ENCODE peak calls at places on chromosome 20, in ten cellular contexts. One of them, this sample, is unnamed.

GRCh38 chr20:51828762-51829161 is 26.4 kb upstream of the SALL4 start:
- DNase-seq in ovary: no peak
- DNase-seq in KBM-7: peak
- DNase-seq in astrocyte of the spinal cord: no peak
- DNase-seq in T1000: no peak
- DNase-seq in NCI-H1417: no peak
- DNase-seq in activated T-cell treated with anti-CD3 and anti-CD28 coated beads, Interleukin-2, amount 50 U/mL, for 1 hour: no peak
- DNase-seq in mucosa of gallbladder: no peak
- DNase-seq in LHCN-M2: no peak
- DNase-seq in right atrium auricular region: no peak
- DNase-seq in this sample: no peak

GRCh38 chr20:47758517-47759450 is 26.5 kb downstream of the SULF2 start:
- DNase-seq in ovary: peak
- DNase-seq in KBM-7: no peak
- DNase-seq in astrocyte of the spinal cord: no peak
- DNase-seq in T1000: no peak
- DNase-seq in NCI-H1417: no peak
- DNase-seq in activated T-cell treated with anti-CD3 and anti-CD28 coated beads, Interleukin-2, amount 50 U/mL, for 1 hour: no peak
- DNase-seq in mucosa of gallbladder: no peak
- DNase-seq in LHCN-M2: no peak
- DNase-seq in right atrium auricular region: no peak
- DNase-seq in this sample: no peak

GRCh38 chr20:21504323-21504722 is 9.5 kb downstream of the NKX2-2 start:
- DNase-seq in ovary: no peak
- DNase-seq in KBM-7: no peak
- DNase-seq in astrocyte of the spinal cord: no peak
- DNase-seq in T1000: no peak
- DNase-seq in NCI-H1417: no peak
- DNase-seq in activated T-cell treated with anti-CD3 and anti-CD28 coated beads, Interleukin-2, amount 50 U/mL, for 1 hour: no peak
- DNase-seq in mucosa of gallbladder: no peak
- DNase-seq in LHCN-M2: no peak
- DNase-seq in right atrium auricular region: peak
- DNase-seq in this sample: no peak

GRCh38 chr20:986733-987355 is 15.3 kb downstream of the RSPO4 start:
- DNase-seq in ovary: no peak
- DNase-seq in KBM-7: no peak
- DNase-seq in astrocyte of the spinal cord: no peak
- DNase-seq in T1000: no peak
- DNase-seq in NCI-H1417: no peak
- DNase-seq in activated T-cell treated with anti-CD3 and anti-CD28 coated beads, Interleukin-2, amount 50 U/mL, for 1 hour: no peak
- DNase-seq in mucosa of gallbladder: no peak
- DNase-seq in LHCN-M2: no peak
- DNase-seq in right atrium auricular region: no peak
- DNase-seq in this sample: no peak

GRCh38 chr20:5590899-5591298 is 159.3 kb upstream of the SHLD1 start:
- DNase-seq in ovary: no peak
- DNase-seq in KBM-7: no peak
- DNase-seq in astrocyte of the spinal cord: no peak
- DNase-seq in T1000: no peak
- DNase-seq in NCI-H1417: no peak
- DNase-seq in activated T-cell treated with anti-CD3 and anti-CD28 coated beads, Interleukin-2, amount 50 U/mL, for 1 hour: no peak
- DNase-seq in mucosa of gallbladder: no peak
- DNase-seq in LHCN-M2: no peak
- DNase-seq in right atrium auricular region: no peak
- DNase-seq in this sample: no peak

GRCh38 chr20:44040202-44040915 is 125.7 kb downstream of the TOX2 start:
- DNase-seq in ovary: no peak
- DNase-seq in KBM-7: no peak
- DNase-seq in astrocyte of the spinal cord: no peak
- DNase-seq in T1000: no peak
- DNase-seq in NCI-H1417: no peak
- DNase-seq in activated T-cell treated with anti-CD3 and anti-CD28 coated beads, Interleukin-2, amount 50 U/mL, for 1 hour: no peak
- DNase-seq in mucosa of gallbladder: no peak
- DNase-seq in LHCN-M2: no peak
- DNase-seq in right atrium auricular region: peak
- DNase-seq in this sample: peak

GRCh38 chr20:16520154-16520553 is 53.1 kb downstream of the KIF16B start:
- DNase-seq in ovary: no peak
- DNase-seq in KBM-7: no peak
- DNase-seq in astrocyte of the spinal cord: no peak
- DNase-seq in T1000: no peak
- DNase-seq in NCI-H1417: peak
- DNase-seq in activated T-cell treated with anti-CD3 and anti-CD28 coated beads, Interleukin-2, amount 50 U/mL, for 1 hour: no peak
- DNase-seq in mucosa of gallbladder: no peak
- DNase-seq in LHCN-M2: no peak
- DNase-seq in right atrium auricular region: no peak
- DNase-seq in this sample: no peak

GRCh38 chr20:3812259-3812681 is 8.1 kb upstream of the AP5S1 start:
- DNase-seq in ovary: no peak
- DNase-seq in KBM-7: no peak
- DNase-seq in astrocyte of the spinal cord: no peak
- DNase-seq in T1000: no peak
- DNase-seq in NCI-H1417: no peak
- DNase-seq in activated T-cell treated with anti-CD3 and anti-CD28 coated beads, Interleukin-2, amount 50 U/mL, for 1 hour: no peak
- DNase-seq in mucosa of gallbladder: no peak
- DNase-seq in LHCN-M2: no peak
- DNase-seq in right atrium auricular region: no peak
- DNase-seq in this sample: no peak

GRCh38 chr20:62272200-62272599 is 30.6 kb upstream of the ADRM1 start:
- DNase-seq in ovary: no peak
- DNase-seq in KBM-7: no peak
- DNase-seq in astrocyte of the spinal cord: no peak
- DNase-seq in T1000: no peak
- DNase-seq in NCI-H1417: no peak
- DNase-seq in activated T-cell treated with anti-CD3 and anti-CD28 coated beads, Interleukin-2, amount 50 U/mL, for 1 hour: no peak
- DNase-seq in mucosa of gallbladder: no peak
- DNase-seq in LHCN-M2: no peak
- DNase-seq in right atrium auricular region: no peak
- DNase-seq in this sample: no peak

GRCh38 chr20:25023316-25023715 is 30.8 kb upstream of the APMAP start:
- DNase-seq in ovary: peak
- DNase-seq in KBM-7: no peak
- DNase-seq in astrocyte of the spinal cord: no peak
- DNase-seq in T1000: no peak
- DNase-seq in NCI-H1417: no peak
- DNase-seq in activated T-cell treated with anti-CD3 and anti-CD28 coated beads, Interleukin-2, amount 50 U/mL, for 1 hour: no peak
- DNase-seq in mucosa of gallbladder: no peak
- DNase-seq in LHCN-M2: no peak
- DNase-seq in right atrium auricular region: no peak
- DNase-seq in this sample: no peak

GRCh38 chr20:34045930-34046329 is 52.2 kb downstream of the RALY start:
- DNase-seq in ovary: no peak
- DNase-seq in KBM-7: no peak
- DNase-seq in astrocyte of the spinal cord: no peak
- DNase-seq in T1000: no peak
- DNase-seq in NCI-H1417: no peak
- DNase-seq in activated T-cell treated with anti-CD3 and anti-CD28 coated beads, Interleukin-2, amount 50 U/mL, for 1 hour: no peak
- DNase-seq in mucosa of gallbladder: no peak
- DNase-seq in LHCN-M2: no peak
- DNase-seq in right atrium auricular region: no peak
- DNase-seq in this sample: no peak

GRCh38 chr20:63641146-63641791 is 12.0 kb downstream of the STMN3 start:
- DNase-seq in ovary: no peak
- DNase-seq in KBM-7: no peak
- DNase-seq in astrocyte of the spinal cord: peak
- DNase-seq in T1000: no peak
- DNase-seq in NCI-H1417: peak
- DNase-seq in activated T-cell treated with anti-CD3 and anti-CD28 coated beads, Interleukin-2, amount 50 U/mL, for 1 hour: peak
- DNase-seq in mucosa of gallbladder: no peak
- DNase-seq in LHCN-M2: peak
- DNase-seq in right atrium auricular region: no peak
- DNase-seq in this sample: no peak

GRCh38 chr20:12977634-12978394 is 31.0 kb upstream of the SPTLC3 start:
- DNase-seq in ovary: no peak
- DNase-seq in KBM-7: no peak
- DNase-seq in astrocyte of the spinal cord: no peak
- DNase-seq in T1000: no peak
- DNase-seq in NCI-H1417: no peak
- DNase-seq in activated T-cell treated with anti-CD3 and anti-CD28 coated beads, Interleukin-2, amount 50 U/mL, for 1 hour: no peak
- DNase-seq in mucosa of gallbladder: no peak
- DNase-seq in LHCN-M2: no peak
- DNase-seq in right atrium auricular region: no peak
- DNase-seq in this sample: no peak

GRCh38 chr20:2179233-2179580 is 77.6 kb downstream of the STK35 start:
- DNase-seq in ovary: no peak
- DNase-seq in KBM-7: no peak
- DNase-seq in astrocyte of the spinal cord: no peak
- DNase-seq in T1000: no peak
- DNase-seq in NCI-H1417: no peak
- DNase-seq in activated T-cell treated with anti-CD3 and anti-CD28 coated beads, Interleukin-2, amount 50 U/mL, for 1 hour: no peak
- DNase-seq in mucosa of gallbladder: no peak
- DNase-seq in LHCN-M2: no peak
- DNase-seq in right atrium auricular region: no peak
- DNase-seq in this sample: no peak

GRCh38 chr20:17536944-17537444 is 5.8 kb upstream of the BFSP1 start:
- DNase-seq in ovary: peak
- DNase-seq in KBM-7: peak
- DNase-seq in astrocyte of the spinal cord: peak
- DNase-seq in T1000: peak
- DNase-seq in NCI-H1417: peak
- DNase-seq in activated T-cell treated with anti-CD3 and anti-CD28 coated beads, Interleukin-2, amount 50 U/mL, for 1 hour: peak
- DNase-seq in mucosa of gallbladder: peak
- DNase-seq in LHCN-M2: peak
- DNase-seq in right atrium auricular region: peak
- DNase-seq in this sample: peak

GRCh38 chr20:31901615-31902014 is 31.2 kb downstream of the TTLL9 start:
- DNase-seq in ovary: no peak
- DNase-seq in KBM-7: no peak
- DNase-seq in astrocyte of the spinal cord: no peak
- DNase-seq in T1000: no peak
- DNase-seq in NCI-H1417: no peak
- DNase-seq in activated T-cell treated with anti-CD3 and anti-CD28 coated beads, Interleukin-2, amount 50 U/mL, for 1 hour: no peak
- DNase-seq in mucosa of gallbladder: no peak
- DNase-seq in LHCN-M2: no peak
- DNase-seq in right atrium auricular region: no peak
- DNase-seq in this sample: no peak

GRCh38 chr20:62766716-62767115 is 29.6 kb upstream of the MRGBP start:
- DNase-seq in ovary: no peak
- DNase-seq in KBM-7: no peak
- DNase-seq in astrocyte of the spinal cord: no peak
- DNase-seq in T1000: no peak
- DNase-seq in NCI-H1417: peak
- DNase-seq in activated T-cell treated with anti-CD3 and anti-CD28 coated beads, Interleukin-2, amount 50 U/mL, for 1 hour: no peak
- DNase-seq in mucosa of gallbladder: peak
- DNase-seq in LHCN-M2: no peak
- DNase-seq in right atrium auricular region: no peak
- DNase-seq in this sample: peak

GRCh38 chr20:1566701-1567100 is 9.2 kb upstream of the SIRPD start:
- DNase-seq in ovary: no peak
- DNase-seq in KBM-7: no peak
- DNase-seq in astrocyte of the spinal cord: no peak
- DNase-seq in T1000: peak
- DNase-seq in NCI-H1417: no peak
- DNase-seq in activated T-cell treated with anti-CD3 and anti-CD28 coated beads, Interleukin-2, amount 50 U/mL, for 1 hour: no peak
- DNase-seq in mucosa of gallbladder: no peak
- DNase-seq in LHCN-M2: no peak
- DNase-seq in right atrium auricular region: no peak
- DNase-seq in this sample: no peak